ENCODE peak calls at places on chromosomes 12 and 14, in seven cellular contexts. T is ovary, L is AG09309, O is IMR-90, U is neural crest cell, Y is A549, W is MM.1S. C is an unnamed sample.

GRCh38 chr14:86196476-86196875 is 666.5 kb downstream of the FLRT2 start:
- DNase-seq in T (no peak), L (no peak), O (peak), U (no peak), Y (no peak), W (peak), C (no peak)

GRCh38 chr12:15541996-15542631 is 219.8 kb downstream of the PTPRO start:
- DNase-seq in T (no peak), L (no peak), O (no peak), U (no peak), Y (no peak), W (no peak), C (no peak)

GRCh38 chr14:66606826-66607225 is 98.9 kb downstream of the GPHN start:
- DNase-seq in T (no peak), L (no peak), O (no peak), U (no peak), Y (no peak), W (no peak), C (no peak)

GRCh38 chr12:22856120-22856699 is 231.2 kb downstream of the ETNK1 start:
- DNase-seq in T (no peak), L (peak), O (peak), U (no peak), Y (peak), W (peak), C (peak)

GRCh38 chr12:59164991-59165718 is 244.9 kb upstream of the LRIG3 start:
- DNase-seq in T (no peak), L (peak), O (peak), U (no peak), Y (peak), W (peak), C (peak)

GRCh38 chr14:81990312-81990761 is 456.7 kb upstream of the SEL1L start:
- DNase-seq in T (peak), L (no peak), O (peak), U (peak), Y (peak), W (peak), C (peak)

GRCh38 chr12:97109441-97109840 is 202.4 kb downstream of the NEDD1 start:
- DNase-seq in T (no peak), L (no peak), O (no peak), U (no peak), Y (no peak), W (no peak), C (peak)

GRCh38 chr14:29999013-29999539 is 71.4 kb upstream of the PRKD1 start:
- DNase-seq in T (no peak), L (no peak), O (no peak), U (no peak), Y (no peak), W (no peak), C (no peak)

GRCh38 chr12:103140217-103140616 is 182.7 kb downstream of the ASCL1 start:
- DNase-seq in T (no peak), L (no peak), O (no peak), U (no peak), Y (no peak), W (no peak), C (no peak)

GRCh38 chr12:94621662-94622359 is 28.5 kb downstream of the TMCC3 start:
- DNase-seq in T (no peak), L (no peak), O (peak), U (no peak), Y (no peak), W (peak), C (peak)

GRCh38 chr14:34302654-34303053 is 159.4 kb downstream of the SPTSSA start:
- DNase-seq in T (no peak), L (no peak), O (no peak), U (no peak), Y (no peak), W (no peak), C (no peak)

GRCh38 chr14:71372411-71372838 is 465.2 kb downstream of the PCNX1 start:
- DNase-seq in T (no peak), L (peak), O (peak), U (no peak), Y (peak), W (no peak), C (peak)

GRCh38 chr12:24821691-24822090 is 127.2 kb downstream of the BCAT1 start:
- DNase-seq in T (no peak), L (no peak), O (peak), U (no peak), Y (no peak), W (no peak), C (peak)

GRCh38 chr12:120989687-120990086 is 11.3 kb downstream of the HNF1A start:
- DNase-seq in T (no peak), L (no peak), O (no peak), U (no peak), Y (no peak), W (no peak), C (no peak)

GRCh38 chr14:61860294-61860918 is 98.2 kb downstream of the SNAPC1 start:
- DNase-seq in T (no peak), L (peak), O (peak), U (peak), Y (peak), W (peak), C (peak)

GRCh38 chr14:92717571-92718042 is 30.8 kb downstream of the LGMN start:
- DNase-seq in T (no peak), L (no peak), O (no peak), U (no peak), Y (no peak), W (no peak), C (no peak)

GRCh38 chr14:55572578-55572977 is 7.4 kb upstream of the KTN1 start:
- DNase-seq in T (no peak), L (no peak), O (no peak), U (no peak), Y (no peak), W (no peak), C (peak)

GRCh38 chr12:30753761-30754382 is 879 bp downstream of the CAPRIN2 start:
- DNase-seq in T (no peak), L (no peak), O (peak), U (no peak), Y (peak), W (peak), C (peak)

GRCh38 chr12:65825573-65826512 is 1.6 kb downstream of the HMGA2 start:
- DNase-seq in T (peak), L (no peak), O (peak), U (peak), Y (peak), W (peak), C (no peak)

GRCh38 chr14:75906680-75907280 is 75.0 kb downstream of the TGFB3 start:
- DNase-seq in T (peak), L (no peak), O (peak), U (peak), Y (peak), W (peak), C (peak)

GRCh38 chr14:28599605-28600004 is 167.0 kb upstream of the FOXG1 start:
- DNase-seq in T (no peak), L (no peak), O (no peak), U (no peak), Y (no peak), W (no peak), C (no peak)

GRCh38 chr12:53651718-53652117 is 24.2 kb downstream of the ATP5MC2 start:
- DNase-seq in T (no peak), L (no peak), O (no peak), U (no peak), Y (no peak), W (no peak), C (no peak)

GRCh38 chr14:54493293-54493692 is 4.5 kb upstream of the GMFB start:
- DNase-seq in T (no peak), L (no peak), O (no peak), U (no peak), Y (peak), W (no peak), C (no peak)

GRCh38 chr12:62190921-62191746 is 69.1 kb upstream of the USP15 start:
- DNase-seq in T (peak), L (no peak), O (peak), U (peak), Y (no peak), W (no peak), C (no peak)

GRCh38 chr14:105076805-105077648 is 11.8 kb upstream of the GPR132 start:
- DNase-seq in T (no peak), L (no peak), O (no peak), U (no peak), Y (no peak), W (no peak), C (no peak)

GRCh38 chr12:45674181-45674580 is 55.3 kb upstream of the ARID2 start:
- DNase-seq in T (no peak), L (no peak), O (peak), U (no peak), Y (no peak), W (no peak), C (no peak)

GRCh38 chr12:52258335-52258901 is 16.0 kb upstream of the KRT86 start:
- DNase-seq in T (no peak), L (no peak), O (no peak), U (peak), Y (no peak), W (no peak), C (no peak)

GRCh38 chr14:70245026-70245425 is 56.3 kb upstream of the SLC8A3 start:
- DNase-seq in T (no peak), L (no peak), O (no peak), U (no peak), Y (no peak), W (no peak), C (peak)

GRCh38 chr12:11969437-11970154 is 101.1 kb upstream of the BCL2L14 start:
- DNase-seq in T (no peak), L (no peak), O (no peak), U (no peak), Y (no peak), W (no peak), C (no peak)

GRCh38 chr12:105425263-105426174 is 95.0 kb downstream of the C12orf75 start:
- DNase-seq in T (no peak), L (no peak), O (no peak), U (no peak), Y (no peak), W (no peak), C (no peak)

GRCh38 chr12:47811581-47812484 is 7.9 kb downstream of the HDAC7 start:
- DNase-seq in T (peak), L (peak), O (peak), U (no peak), Y (no peak), W (no peak), C (peak)

DNA sequence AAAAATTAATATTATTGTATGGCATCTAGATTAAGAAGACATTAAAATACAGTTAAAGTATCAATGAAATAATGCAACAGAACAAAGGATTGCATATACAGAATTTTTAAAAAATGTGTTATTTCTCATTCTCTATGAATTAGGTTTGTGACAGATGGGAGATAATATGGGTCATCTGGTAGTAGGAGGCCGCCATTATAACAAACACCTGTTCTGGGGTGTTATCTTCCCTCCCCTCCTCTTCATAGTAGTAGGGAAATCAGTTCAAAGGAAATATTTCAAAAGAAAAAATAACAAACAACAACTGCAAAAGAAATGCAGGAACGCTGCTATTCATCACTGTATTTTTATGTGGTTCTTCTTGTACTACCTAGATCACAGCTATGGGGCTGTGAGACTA is 187.0 kb upstream of the ATP2B1 start:
- DNase-seq in T (no peak), L (no peak), O (no peak), U (no peak), Y (no peak), W (no peak), C (no peak)
- TF ChIP-seq CTCF in T (no peak), L (no peak), O (no peak), U (no peak), Y (no peak), W (no peak), C (no peak)

GRCh38 chr12:122283680-122284079 is 17.4 kb upstream of the VPS33A start:
- DNase-seq in T (no peak), L (no peak), O (no peak), U (no peak), Y (no peak), W (no peak), C (no peak)

GRCh38 chr12:122276242-122276641 is 9.9 kb upstream of the VPS33A start:
- DNase-seq in T (no peak), L (no peak), O (no peak), U (no peak), Y (no peak), W (no peak), C (no peak)

GRCh38 chr12:122282066-122282465 is 15.8 kb upstream of the VPS33A start:
- DNase-seq in T (no peak), L (peak), O (peak), U (no peak), Y (peak), W (no peak), C (peak)
- TF ChIP-seq CTCF in T (no peak), L (no peak), O (no peak), U (no peak), Y (no peak), W (no peak), C (no peak)

DNA sequence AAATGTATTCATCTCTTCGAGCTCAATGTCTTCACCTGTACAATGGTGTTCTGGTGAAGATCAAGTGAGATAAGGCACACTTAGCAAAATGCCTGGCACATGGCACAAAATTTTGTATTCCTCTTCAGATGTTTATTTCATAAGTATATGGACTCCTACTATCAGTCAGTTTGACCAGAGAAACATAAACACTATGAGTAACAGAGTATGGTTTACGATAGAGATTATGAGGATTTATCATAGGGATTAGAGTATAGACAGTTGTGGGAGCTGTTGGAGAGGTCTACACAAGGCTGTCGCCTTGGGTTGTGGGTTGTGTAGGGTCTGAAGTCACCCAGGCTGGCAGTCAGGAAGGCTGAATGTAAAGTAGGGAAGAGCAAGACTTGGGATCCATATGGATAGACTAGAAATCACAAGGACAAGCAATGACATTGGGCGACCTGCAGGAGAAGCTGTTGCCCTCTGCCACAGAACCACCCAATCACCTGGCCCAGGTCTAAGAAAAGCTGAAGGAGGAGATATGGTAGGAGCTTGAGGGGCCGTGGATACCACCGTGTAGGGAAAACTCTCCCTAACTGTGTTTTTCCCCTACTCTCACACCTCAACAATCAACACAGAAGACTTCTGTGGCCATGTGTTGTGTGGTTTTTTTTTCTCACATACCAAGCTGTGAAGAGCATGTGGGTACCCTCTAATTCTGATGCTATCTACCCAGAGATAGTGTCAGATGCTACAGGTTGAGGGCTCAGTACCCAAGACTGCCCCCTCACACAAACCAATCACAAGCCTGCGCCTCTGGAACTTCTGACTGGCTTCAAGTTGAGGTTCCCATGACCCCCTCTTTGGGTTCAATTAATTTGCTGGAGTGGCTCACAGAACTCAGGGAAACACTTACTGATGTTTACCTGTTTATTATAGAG is 27.2 kb upstream of the RESF1 start:
- DNase-seq in T (no peak), L (no peak), O (no peak), U (no peak), Y (peak), W (no peak), C (no peak)
- TF ChIP-seq CTCF in T (no peak), L (no peak), O (no peak), U (no peak), Y (no peak), W (no peak), C (no peak)

GRCh38 chr12:123388218-123388947 is 4.5 kb downstream of the KMT5A start:
- DNase-seq in T (peak), L (no peak), O (peak), U (peak), Y (peak), W (peak), C (peak)

GRCh38 chr12:123382684-123383083 is 1.2 kb upstream of the KMT5A start:
- DNase-seq in T (no peak), L (no peak), O (no peak), U (no peak), Y (no peak), W (no peak), C (no peak)

GRCh38 chr12:123387508-123388217 is 3.7 kb downstream of the KMT5A start:
- DNase-seq in T (peak), L (no peak), O (no peak), U (no peak), Y (no peak), W (no peak), C (no peak)

GRCh38 chr12:123384994-123385376 is 1.1 kb downstream of the KMT5A start:
- DNase-seq in T (no peak), L (no peak), O (peak), U (no peak), Y (peak), W (no peak), C (peak)

DNA sequence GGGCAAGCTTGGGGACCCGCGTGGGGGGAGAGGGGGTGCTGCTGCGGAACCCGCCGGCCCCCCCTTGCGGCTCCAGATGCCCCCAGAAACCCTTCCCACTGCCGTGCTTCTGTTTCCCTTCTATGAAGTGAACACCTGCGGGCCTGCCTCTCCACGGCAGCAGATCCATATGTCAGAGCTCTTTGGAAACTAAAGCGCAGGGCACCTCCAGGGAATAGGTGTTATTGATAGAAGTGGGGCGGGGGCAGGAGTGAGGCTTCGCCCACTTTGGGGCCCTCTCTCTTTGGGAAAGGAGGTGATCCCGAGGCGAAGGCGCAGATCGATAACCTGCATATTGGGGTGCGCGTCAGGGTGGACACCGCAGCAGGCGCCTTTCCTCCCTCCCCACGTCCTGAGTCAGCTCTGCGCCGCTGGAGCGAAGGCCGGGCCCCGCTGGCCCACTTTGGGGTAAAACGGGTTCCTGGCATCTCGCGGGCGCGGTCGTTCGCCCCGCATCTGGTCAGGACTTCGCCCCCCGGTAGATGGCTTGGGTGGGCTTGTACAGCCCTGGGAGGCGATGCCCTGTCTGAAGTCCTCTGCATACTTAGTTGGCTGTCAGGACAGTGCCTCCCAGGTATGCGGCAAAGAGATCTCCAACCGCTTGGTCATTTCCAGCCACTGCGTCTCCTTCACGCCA is 524 bp downstream of the KMT5A start:
- DNase-seq in T (peak), L (no peak), O (no peak), U (no peak), Y (peak), W (peak), C (peak)
- TF ChIP-seq CTCF in T (no peak), L (no peak), O (no peak), U (peak), Y (peak), W (no peak), C (no peak)

GRCh38 chr12:19053218-19053617 is 76.3 kb upstream of the PLEKHA5 start:
- DNase-seq in T (no peak), L (no peak), O (no peak), U (no peak), Y (no peak), W (no peak), C (no peak)

GRCh38 chr12:19053999-19054398 is 75.5 kb upstream of the PLEKHA5 start:
- DNase-seq in T (no peak), L (no peak), O (no peak), U (no peak), Y (no peak), W (no peak), C (no peak)

GRCh38 chr12:19055589-19055988 is 73.9 kb upstream of the PLEKHA5 start:
- DNase-seq in T (no peak), L (no peak), O (no peak), U (no peak), Y (no peak), W (no peak), C (peak)

GRCh38 chr12:19048943-19049342 is 80.6 kb upstream of the PLEKHA5 start:
- DNase-seq in T (no peak), L (no peak), O (no peak), U (no peak), Y (no peak), W (no peak), C (peak)

DNA sequence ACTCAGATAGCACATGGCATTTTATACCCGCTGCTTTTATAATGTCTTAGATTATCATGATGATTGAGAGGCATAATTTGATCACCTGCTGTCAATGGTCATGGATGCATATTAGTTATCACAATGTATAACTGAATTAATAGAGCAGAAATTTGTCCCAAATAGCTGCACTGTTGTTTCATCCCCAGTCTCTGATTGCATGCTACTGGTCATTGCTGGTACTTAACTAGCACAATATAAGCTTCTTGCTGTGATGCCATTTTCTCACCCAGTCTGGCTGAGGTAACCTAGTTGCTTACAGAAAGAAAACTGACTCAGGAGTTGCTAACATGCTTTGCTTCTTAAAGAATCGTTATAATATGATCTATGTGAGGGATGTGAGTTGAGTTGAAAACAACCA is 76.8 kb upstream of the PLEKHA5 start:
- DNase-seq in T (no peak), L (no peak), O (no peak), U (no peak), Y (no peak), W (no peak), C (no peak)
- TF ChIP-seq CTCF in T (no peak), L (no peak), O (no peak), U (no peak), Y (no peak), W (no peak), C (no peak)

GRCh38 chr12:27434673-27435565 is 11.6 kb upstream of the SMCO2 start:
- DNase-seq in T (peak), L (no peak), O (no peak), U (peak), Y (no peak), W (no peak), C (no peak)
- TF ChIP-seq CTCF in T (no peak), L (peak), O (peak), U (peak), Y (peak), W (peak), C (peak)